ENCODE peak calls at places on chromosomes 1 and 21, in eight cellular contexts. V is KBM-7; Y is GM13977; F is fibroblast of gingiva; O is GM19239; D is AG09319; Q is stimulated activated CD8-positive, alpha-beta memory T cell treated with anti-CD3 and anti-CD28 coated beads, Interleukin-7, amount 100 ng/mL, for 1 hour; U is ureter. P is an unnamed sample.

GRCh38 chr1:57093122-57093521 is 127.3 kb upstream of the C8B start:
- DNase-seq in V (no peak), Y (no peak), F (no peak), O (no peak), D (no peak), Q (no peak), U (no peak), P (no peak)

GRCh38 chr21:44697811-44698734 is 1.1 kb downstream of the KRTAP10-12 start:
- DNase-seq in V (no peak), Y (peak), F (no peak), O (no peak), D (no peak), Q (no peak), U (no peak), P (peak)

GRCh38 chr1:27574871-27575831 is 28.8 kb downstream of the AHDC1 start:
- DNase-seq in V (no peak), Y (no peak), F (peak), O (no peak), D (no peak), Q (no peak), U (no peak), P (no peak)

GRCh38 chr1:204751883-204752687 is 66.5 kb upstream of the LRRN2 start:
- DNase-seq in V (no peak), Y (no peak), F (no peak), O (no peak), D (no peak), Q (no peak), U (no peak), P (no peak)

GRCh38 chr1:54163051-54163450 is 10.3 kb upstream of the CDCP2 start:
- DNase-seq in V (no peak), Y (no peak), F (no peak), O (no peak), D (no peak), Q (no peak), U (no peak), P (no peak)

GRCh38 chr1:212218065-212218464 is 67.1 kb upstream of the PPP2R5A start:
- DNase-seq in V (no peak), Y (no peak), F (no peak), O (no peak), D (no peak), Q (no peak), U (no peak), P (no peak)

GRCh38 chr1:24861821-24862727 is 68.0 kb downstream of the RUNX3 start:
- DNase-seq in V (no peak), Y (no peak), F (no peak), O (no peak), D (no peak), Q (no peak), U (peak), P (no peak)

GRCh38 chr1:54606096-54606989 is 17.0 kb downstream of the FAM151A start:
- DNase-seq in V (no peak), Y (no peak), F (no peak), O (no peak), D (no peak), Q (no peak), U (no peak), P (no peak)

GRCh38 chr1:26094677-26095383 is 16.8 kb upstream of the PDIK1L start:
- DNase-seq in V (peak), Y (no peak), F (peak), O (no peak), D (no peak), Q (no peak), U (no peak), P (no peak)

GRCh38 chr1:184685116-184685515 is 69.5 kb downstream of the EDEM3 start:
- DNase-seq in V (no peak), Y (no peak), F (no peak), O (no peak), D (no peak), Q (no peak), U (no peak), P (no peak)

GRCh38 chr1:32612189-32612881 is 38.0 kb downstream of the ZBTB8OS start:
- DNase-seq in V (no peak), Y (peak), F (peak), O (peak), D (peak), Q (peak), U (peak), P (peak)

GRCh38 chr1:71087060-71087459 is 6.2 kb upstream of the ZRANB2 start:
- DNase-seq in V (no peak), Y (no peak), F (no peak), O (no peak), D (no peak), Q (no peak), U (no peak), P (no peak)

GRCh38 chr1:38466486-38466885 is 393.1 kb downstream of the RRAGC start:
- DNase-seq in V (no peak), Y (no peak), F (no peak), O (no peak), D (no peak), Q (no peak), U (no peak), P (no peak)

GRCh38 chr1:182610606-182611194 is 6.5 kb upstream of the RGS16 start:
- DNase-seq in V (no peak), Y (no peak), F (no peak), O (no peak), D (no peak), Q (no peak), U (no peak), P (no peak)

GRCh38 chr1:219529116-219529515 is 83.8 kb downstream of the ZC3H11B start:
- DNase-seq in V (no peak), Y (no peak), F (no peak), O (no peak), D (no peak), Q (no peak), U (no peak), P (no peak)

P was measured in GM20000.